ENCODE peak calls at places on chromosomes 6 and 20, in eight cellular contexts. L, X, Z, V, E, Q, O and R are unnamed samples.

GRCh38 chr6:169190144-169190584 is 63.5 kb downstream of the THBS2 start:
- DNase-seq in L (no peak), X (no peak), Z (no peak), V (peak), E (no peak), Q (peak), O (no peak), R (no peak)

GRCh38 chr20:22586645-22587310 is 2.4 kb upstream of the FOXA2 start:
- DNase-seq in L (peak), X (no peak), Z (peak), V (no peak), E (peak), Q (no peak), O (no peak), R (no peak)

GRCh38 chr20:45406260-45407066 is 1.6 kb upstream of the DBNDD2 start:
- DNase-seq in L (peak), X (peak), Z (peak), V (peak), E (peak), Q (peak), O (peak), R (no peak)

GRCh38 chr20:48797275-48797825 is 30.4 kb downstream of the PREX1 start:
- DNase-seq in L (peak), X (no peak), Z (no peak), V (no peak), E (no peak), Q (no peak), O (no peak), R (no peak)

GRCh38 chr20:34316191-34316814 is 13.1 kb upstream of the AHCY start:
- DNase-seq in L (no peak), X (no peak), Z (peak), V (no peak), E (peak), Q (peak), O (no peak), R (peak)

GRCh38 chr6:38218235-38218634 is 398.7 kb downstream of the ZFAND3 start:
- DNase-seq in L (no peak), X (no peak), Z (no peak), V (no peak), E (no peak), Q (no peak), O (no peak), R (no peak)

GRCh38 chr6:24052632-24053031 is 73.4 kb upstream of the NRSN1 start:
- DNase-seq in L (no peak), X (no peak), Z (no peak), V (no peak), E (no peak), Q (no peak), O (no peak), R (no peak)

GRCh38 chr20:37243076-37243936 is 18.3 kb downstream of the GHRH start:
- DNase-seq in L (no peak), X (no peak), Z (peak), V (no peak), E (no peak), Q (no peak), O (no peak), R (no peak)

GRCh38 chr6:7260291-7261029 is 52.5 kb downstream of the SSR1 start:
- DNase-seq in L (no peak), X (no peak), Z (no peak), V (peak), E (no peak), Q (no peak), O (no peak), R (no peak)

GRCh38 chr6:9408718-9409117 is 973.4 kb upstream of the SLC35B3 start:
- DNase-seq in L (no peak), X (no peak), Z (no peak), V (no peak), E (no peak), Q (peak), O (no peak), R (no peak)

GRCh38 chr6:69729870-69730449 is 66.8 kb downstream of the LMBRD1 start:
- DNase-seq in L (no peak), X (no peak), Z (no peak), V (no peak), E (peak), Q (peak), O (no peak), R (no peak)

GRCh38 chr6:157984686-157985225 is 3.1 kb downstream of the SYNJ2 start:
- DNase-seq in L (no peak), X (no peak), Z (no peak), V (no peak), E (no peak), Q (no peak), O (no peak), R (no peak)